ENCODE peak calls at places on chromosomes 12 and 14, in six cellular contexts. One of them, this sample, is unnamed.

GRCh38 chr14:66009104-66009503 is 477.1 kb upstream of the CCDC196 start:
- DNase-seq in endothelial cell of umbilical vein: no peak
- DNase-seq in GM12878: no peak
- DNase-seq in A549: peak
- DNase-seq in HepG2: no peak
- DNase-seq in K562: no peak
- DNase-seq in this sample: no peak

GRCh38 chr14:77868552-77869300 is 68.8 kb downstream of the ADCK1 start:
- DNase-seq in endothelial cell of umbilical vein: no peak
- DNase-seq in GM12878: no peak
- DNase-seq in A549: no peak
- DNase-seq in HepG2: no peak
- DNase-seq in K562: no peak
- DNase-seq in this sample: no peak

GRCh38 chr12:8603858-8604257 is 8.8 kb downstream of the AICDA start:
- DNase-seq in endothelial cell of umbilical vein: no peak
- DNase-seq in GM12878: no peak
- DNase-seq in A549: peak
- DNase-seq in HepG2: no peak
- DNase-seq in K562: no peak
- DNase-seq in this sample: peak

GRCh38 chr12:71662861-71663560 is 637 bp downstream of the ZFC3H1 start:
- DNase-seq in endothelial cell of umbilical vein: peak
- DNase-seq in GM12878: no peak
- DNase-seq in A549: peak
- DNase-seq in HepG2: peak
- DNase-seq in K562: peak
- DNase-seq in this sample: peak

GRCh38 chr12:77357654-77358053 is 292.3 kb upstream of the E2F7 start:
- DNase-seq in endothelial cell of umbilical vein: no peak
- DNase-seq in GM12878: no peak
- DNase-seq in A549: no peak
- DNase-seq in HepG2: no peak
- DNase-seq in K562: no peak
- DNase-seq in this sample: no peak

GRCh38 chr14:59123975-59124374 is 64.5 kb upstream of the DAAM1 start:
- DNase-seq in endothelial cell of umbilical vein: no peak
- DNase-seq in GM12878: no peak
- DNase-seq in A549: peak
- DNase-seq in HepG2: no peak
- DNase-seq in K562: no peak
- DNase-seq in this sample: no peak

GRCh38 chr12:64621257-64621942 is 11.1 kb downstream of the RASSF3 start:
- DNase-seq in endothelial cell of umbilical vein: peak
- DNase-seq in GM12878: peak
- DNase-seq in A549: no peak
- DNase-seq in HepG2: no peak
- DNase-seq in K562: no peak
- DNase-seq in this sample: peak

GRCh38 chr14:31263485-31264133 is 56.0 kb upstream of the HECTD1 start:
- DNase-seq in endothelial cell of umbilical vein: peak
- DNase-seq in GM12878: no peak
- DNase-seq in A549: peak
- DNase-seq in HepG2: peak
- DNase-seq in K562: no peak
- DNase-seq in this sample: no peak

GRCh38 chr14:92586001-92586947 is 72.7 kb downstream of the RIN3 start:
- DNase-seq in endothelial cell of umbilical vein: peak
- DNase-seq in GM12878: peak
- DNase-seq in A549: no peak
- DNase-seq in HepG2: no peak
- DNase-seq in K562: no peak
- DNase-seq in this sample: peak

GRCh38 chr12:122021193-122021821 is 377 bp upstream of the BCL7A start:
- DNase-seq in endothelial cell of umbilical vein: peak
- DNase-seq in GM12878: no peak
- DNase-seq in A549: no peak
- DNase-seq in HepG2: no peak
- DNase-seq in K562: no peak
- DNase-seq in this sample: peak

GRCh38 chr14:39034481-39035296 is 68.3 kb downstream of the SEC23A start:
- DNase-seq in endothelial cell of umbilical vein: peak
- DNase-seq in GM12878: no peak
- DNase-seq in A549: peak
- DNase-seq in HepG2: peak
- DNase-seq in K562: peak
- DNase-seq in this sample: no peak
- TF ChIP-seq MAX in endothelial cell of umbilical vein: no peak
- TF ChIP-seq MAX in GM12878: no peak
- TF ChIP-seq MAX in A549: no peak
- TF ChIP-seq MAX in HepG2: no peak
- TF ChIP-seq MAX in K562: no peak
- TF ChIP-seq MAX in this sample: no peak

GRCh38 chr12:112559784-112560183 is 141.0 kb downstream of the PTPN11 start:
- DNase-seq in endothelial cell of umbilical vein: no peak
- DNase-seq in GM12878: no peak
- DNase-seq in A549: no peak
- DNase-seq in HepG2: no peak
- DNase-seq in K562: no peak
- DNase-seq in this sample: no peak
- TF ChIP-seq MYC in endothelial cell of umbilical vein: no peak
- TF ChIP-seq MYC in GM12878: no peak
- TF ChIP-seq MYC in A549: no peak
- TF ChIP-seq MYC in HepG2: no peak
- TF ChIP-seq MYC in K562: no peak
- TF ChIP-seq MYC in this sample: no peak

GRCh38 chr14:95523818-95524448 is 7.5 kb upstream of the SYNE3 start:
- DNase-seq in endothelial cell of umbilical vein: peak
- DNase-seq in GM12878: no peak
- DNase-seq in A549: no peak
- DNase-seq in HepG2: peak
- DNase-seq in K562: peak
- DNase-seq in this sample: peak
- TF ChIP-seq POLR2A in endothelial cell of umbilical vein: no peak
- TF ChIP-seq POLR2A in GM12878: no peak
- TF ChIP-seq POLR2A in A549: no peak
- TF ChIP-seq POLR2A in HepG2: peak
- TF ChIP-seq POLR2A in K562: no peak
- TF ChIP-seq POLR2A in this sample: no peak

GRCh38 chr12:19970826-19971225 is 397.5 kb upstream of the PDE3A start:
- DNase-seq in endothelial cell of umbilical vein: no peak
- DNase-seq in GM12878: no peak
- DNase-seq in A549: no peak
- DNase-seq in HepG2: no peak
- DNase-seq in K562: no peak
- DNase-seq in this sample: no peak

GRCh38 chr12:19970116-19970515 is 398.2 kb upstream of the PDE3A start:
- DNase-seq in endothelial cell of umbilical vein: no peak
- DNase-seq in GM12878: no peak
- DNase-seq in A549: no peak
- DNase-seq in HepG2: no peak
- DNase-seq in K562: no peak
- DNase-seq in this sample: no peak

GRCh38 chr12:19971396-19971802 is 396.9 kb upstream of the PDE3A start:
- DNase-seq in endothelial cell of umbilical vein: no peak
- DNase-seq in GM12878: no peak
- DNase-seq in A549: peak
- DNase-seq in HepG2: peak
- DNase-seq in K562: no peak
- DNase-seq in this sample: no peak

GRCh38 chr12:19971881-19972280 is 396.5 kb upstream of the PDE3A start:
- DNase-seq in endothelial cell of umbilical vein: no peak
- DNase-seq in GM12878: no peak
- DNase-seq in A549: no peak
- DNase-seq in HepG2: no peak
- DNase-seq in K562: no peak
- DNase-seq in this sample: no peak

DNA sequence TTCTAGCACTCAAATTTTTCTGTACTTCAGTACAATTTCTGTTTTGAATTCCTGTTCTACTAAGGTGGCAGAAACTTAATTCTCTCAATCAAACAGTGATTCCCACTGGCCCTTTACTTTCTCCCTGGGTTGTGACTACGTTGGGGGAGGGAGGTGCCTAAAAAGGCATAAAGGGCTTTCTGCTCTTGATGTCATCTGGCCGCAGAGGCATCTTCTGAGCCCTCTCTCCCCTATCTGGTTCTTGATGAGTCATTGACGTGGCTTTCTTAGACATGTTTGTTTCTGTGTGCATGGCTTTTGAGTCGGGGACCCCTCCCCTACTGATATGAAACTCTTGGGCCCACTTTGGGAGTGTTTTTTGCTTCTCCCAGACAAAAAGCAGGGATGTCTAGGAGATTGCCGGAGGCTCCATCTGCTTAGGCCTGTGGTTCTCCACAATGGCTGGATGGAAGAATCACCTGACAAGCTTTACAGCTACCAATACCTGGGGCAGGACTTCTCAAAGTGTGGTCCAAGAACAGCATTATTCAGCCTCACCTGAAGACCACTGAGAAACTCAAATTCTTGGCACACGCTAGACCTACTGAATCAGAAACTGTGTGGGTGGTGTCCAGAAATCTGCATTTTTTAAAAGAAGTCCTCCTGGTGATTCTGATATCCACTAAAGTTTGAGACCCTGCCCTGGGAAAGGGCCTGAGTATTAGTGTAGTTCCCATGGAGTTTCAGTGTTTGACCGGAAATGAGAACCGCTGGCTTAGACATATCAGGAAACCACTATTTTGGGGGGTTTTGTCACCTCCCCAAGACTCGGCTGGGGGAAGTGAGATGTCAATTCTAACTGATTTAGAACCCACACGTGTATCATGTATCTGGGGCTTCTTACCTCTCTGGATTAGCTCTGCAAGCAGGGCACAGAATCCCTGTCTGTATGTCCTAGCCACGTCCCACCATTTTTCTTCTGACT is 395.7 kb upstream of the PDE3A start:
- DNase-seq in endothelial cell of umbilical vein: no peak
- DNase-seq in GM12878: peak
- DNase-seq in A549: no peak
- DNase-seq in HepG2: no peak
- DNase-seq in K562: no peak
- DNase-seq in this sample: no peak
- TF ChIP-seq MAX in endothelial cell of umbilical vein: no peak
- TF ChIP-seq MAX in GM12878: no peak
- TF ChIP-seq MAX in A549: no peak
- TF ChIP-seq MAX in HepG2: no peak
- TF ChIP-seq MAX in K562: no peak
- TF ChIP-seq MAX in this sample: no peak

GRCh38 chr12:15427913-15428312 is 105.6 kb downstream of the PTPRO start:
- DNase-seq in endothelial cell of umbilical vein: no peak
- DNase-seq in GM12878: no peak
- DNase-seq in A549: no peak
- DNase-seq in HepG2: no peak
- DNase-seq in K562: no peak
- DNase-seq in this sample: no peak
- TF ChIP-seq MYC in endothelial cell of umbilical vein: no peak
- TF ChIP-seq MYC in GM12878: no peak
- TF ChIP-seq MYC in A549: no peak
- TF ChIP-seq MYC in HepG2: no peak
- TF ChIP-seq MYC in K562: no peak
- TF ChIP-seq MYC in this sample: no peak